ENCODE peak calls at places on chromosome 14, in five cellular contexts. One of them, this sample, is unnamed.

GRCh38 chr14:76138758-76139723 is 12.7 kb upstream of the GPATCH2L start:
- DNase-seq in PC-9: no peak
- DNase-seq in neuronal stem cell: peak
- DNase-seq in astrocyte: no peak
- DNase-seq in GM23248: peak
- DNase-seq in this sample: no peak

GRCh38 chr14:59931237-59931636 is 11.3 kb downstream of the LRRC9 start:
- DNase-seq in neuronal stem cell: no peak
- DNase-seq in PC-9: no peak
- DNase-seq in astrocyte: no peak
- DNase-seq in GM23248: no peak
- DNase-seq in this sample: no peak

GRCh38 chr14:65549429-65549828 is 136.9 kb downstream of the FUT8 start:
- DNase-seq in astrocyte: no peak
- DNase-seq in neuronal stem cell: no peak
- DNase-seq in GM23248: no peak
- DNase-seq in PC-9: no peak
- DNase-seq in this sample: no peak

GRCh38 chr14:64993263-64993662 is 6.6 kb downstream of the FNTB start:
- DNase-seq in neuronal stem cell: no peak
- DNase-seq in PC-9: no peak
- DNase-seq in astrocyte: no peak
- DNase-seq in GM23248: no peak
- DNase-seq in this sample: no peak

GRCh38 chr14:89922549-89922907 is 32.0 kb downstream of the EFCAB11 start:
- DNase-seq in neuronal stem cell: no peak
- DNase-seq in astrocyte: no peak
- DNase-seq in GM23248: no peak
- DNase-seq in PC-9: no peak
- DNase-seq in this sample: no peak

GRCh38 chr14:78154827-78155226 is 15.3 kb upstream of the NRXN3 start:
- DNase-seq in astrocyte: no peak
- DNase-seq in neuronal stem cell: no peak
- DNase-seq in GM23248: no peak
- DNase-seq in PC-9: no peak
- DNase-seq in this sample: no peak

GRCh38 chr14:64708148-64709004 is 4.2 kb downstream of the PLEKHG3 start:
- DNase-seq in PC-9: peak
- DNase-seq in neuronal stem cell: no peak
- DNase-seq in astrocyte: peak
- DNase-seq in GM23248: peak
- DNase-seq in this sample: peak

GRCh38 chr14:66709292-66709691 is 201.3 kb downstream of the GPHN start:
- DNase-seq in astrocyte: peak
- DNase-seq in neuronal stem cell: no peak
- DNase-seq in PC-9: no peak
- DNase-seq in GM23248: peak
- DNase-seq in this sample: no peak

GRCh38 chr14:75264036-75264435 is 14.6 kb upstream of the FOS start:
- DNase-seq in GM23248: no peak
- DNase-seq in astrocyte: no peak
- DNase-seq in PC-9: peak
- DNase-seq in neuronal stem cell: no peak
- DNase-seq in this sample: no peak

GRCh38 chr14:65469903-65470302 is 57.4 kb downstream of the FUT8 start:
- DNase-seq in astrocyte: no peak
- DNase-seq in neuronal stem cell: no peak
- DNase-seq in GM23248: no peak
- DNase-seq in PC-9: no peak
- DNase-seq in this sample: no peak

GRCh38 chr14:23568600-23569310 is 1.2 kb upstream of the AP1G2 start:
- DNase-seq in PC-9: no peak
- DNase-seq in GM23248: peak
- DNase-seq in neuronal stem cell: no peak
- DNase-seq in astrocyte: no peak
- DNase-seq in this sample: no peak

GRCh38 chr14:34250959-34251358 is 211.1 kb downstream of the SPTSSA start:
- DNase-seq in GM23248: no peak
- DNase-seq in PC-9: no peak
- DNase-seq in astrocyte: no peak
- DNase-seq in neuronal stem cell: no peak
- DNase-seq in this sample: no peak

GRCh38 chr14:50109342-50109741 is 7.0 kb downstream of the VCPKMT start:
- DNase-seq in neuronal stem cell: no peak
- DNase-seq in PC-9: no peak
- DNase-seq in astrocyte: no peak
- DNase-seq in GM23248: peak
- DNase-seq in this sample: no peak

GRCh38 chr14:32186248-32186647 is 15.6 kb upstream of the RNU6-7 start:
- DNase-seq in astrocyte: no peak
- DNase-seq in neuronal stem cell: no peak
- DNase-seq in GM23248: no peak
- DNase-seq in PC-9: no peak
- DNase-seq in this sample: no peak

GRCh38 chr14:79856357-79856756 is 354.9 kb downstream of the DIO2 start:
- DNase-seq in GM23248: peak
- DNase-seq in astrocyte: peak
- DNase-seq in neuronal stem cell: no peak
- DNase-seq in PC-9: no peak
- DNase-seq in this sample: no peak

GRCh38 chr14:24332094-24332983 is 2.5 kb downstream of the ADCY4 start:
- DNase-seq in GM23248: peak
- DNase-seq in PC-9: no peak
- DNase-seq in neuronal stem cell: no peak
- DNase-seq in astrocyte: peak
- DNase-seq in this sample: no peak

GRCh38 chr14:78157855-78158436 is 12.2 kb upstream of the NRXN3 start:
- DNase-seq in astrocyte: peak
- DNase-seq in PC-9: no peak
- DNase-seq in neuronal stem cell: peak
- DNase-seq in GM23248: peak
- DNase-seq in this sample: no peak

GRCh38 chr14:81710232-81710845 is 176.7 kb upstream of the SEL1L start:
- DNase-seq in neuronal stem cell: peak
- DNase-seq in PC-9: no peak
- DNase-seq in astrocyte: no peak
- DNase-seq in GM23248: peak
- DNase-seq in this sample: peak

GRCh38 chr14:65167072-65167645 is 64.8 kb upstream of the MAX start:
- DNase-seq in GM23248: peak
- DNase-seq in PC-9: no peak
- DNase-seq in astrocyte: no peak
- DNase-seq in neuronal stem cell: no peak
- DNase-seq in this sample: no peak

GRCh38 chr14:63045612-63046320 is 508 bp upstream of the KCNH5 start:
- DNase-seq in astrocyte: peak
- DNase-seq in PC-9: no peak
- DNase-seq in neuronal stem cell: peak
- DNase-seq in GM23248: peak
- DNase-seq in this sample: no peak

GRCh38 chr14:103994535-103995184 is 52.3 kb upstream of the RD3L start:
- DNase-seq in GM23248: peak
- DNase-seq in neuronal stem cell: no peak
- DNase-seq in astrocyte: no peak
- DNase-seq in PC-9: peak
- DNase-seq in this sample: no peak

GRCh38 chr14:94048676-94049624 is 22.8 kb downstream of the OTUB2 start:
- DNase-seq in astrocyte: no peak
- DNase-seq in GM23248: no peak
- DNase-seq in neuronal stem cell: no peak
- DNase-seq in PC-9: no peak
- DNase-seq in this sample: no peak

GRCh38 chr14:50083467-50084337 is 32.7 kb downstream of the VCPKMT start:
- DNase-seq in astrocyte: no peak
- DNase-seq in neuronal stem cell: no peak
- DNase-seq in PC-9: no peak
- DNase-seq in GM23248: no peak
- DNase-seq in this sample: no peak

GRCh38 chr14:95294834-95295599 is 24.7 kb downstream of the CLMN start:
- DNase-seq in neuronal stem cell: no peak
- DNase-seq in PC-9: peak
- DNase-seq in GM23248: peak
- DNase-seq in astrocyte: peak
- DNase-seq in this sample: peak
- H3K4me3 ChIP-seq in neuronal stem cell: no peak
- H3K4me3 ChIP-seq in PC-9: no peak
- H3K4me3 ChIP-seq in GM23248: no peak
- H3K4me3 ChIP-seq in astrocyte: no peak
- H3K4me3 ChIP-seq in this sample: no peak

GRCh38 chr14:100408350-100409015 is 85.3 kb downstream of the SLC25A47 start:
- DNase-seq in neuronal stem cell: no peak
- DNase-seq in PC-9: no peak
- DNase-seq in astrocyte: peak
- DNase-seq in GM23248: peak
- DNase-seq in this sample: no peak
- H3K27ac ChIP-seq in neuronal stem cell: no peak
- H3K27ac ChIP-seq in PC-9: no peak
- H3K27ac ChIP-seq in astrocyte: peak
- H3K27ac ChIP-seq in GM23248: no peak
- H3K27ac ChIP-seq in this sample: no peak

GRCh38 chr14:22296722-22297121 is 292.3 kb downstream of the DAD1 start:
- DNase-seq in neuronal stem cell: no peak
- DNase-seq in PC-9: peak
- DNase-seq in GM23248: no peak
- DNase-seq in astrocyte: peak
- DNase-seq in this sample: no peak
- H3K4me2 ChIP-seq in neuronal stem cell: no peak
- H3K4me2 ChIP-seq in PC-9: peak
- H3K4me2 ChIP-seq in GM23248: no peak
- H3K4me2 ChIP-seq in astrocyte: peak
- H3K4me2 ChIP-seq in this sample: peak

GRCh38 chr14:54117401-54117800 is 160.8 kb upstream of the BMP4 start:
- DNase-seq in GM23248: no peak
- DNase-seq in astrocyte: no peak
- DNase-seq in neuronal stem cell: no peak
- DNase-seq in PC-9: no peak
- DNase-seq in this sample: no peak

GRCh38 chr14:54116972-54117371 is 160.3 kb upstream of the BMP4 start:
- DNase-seq in PC-9: no peak
- DNase-seq in GM23248: peak
- DNase-seq in astrocyte: peak
- DNase-seq in neuronal stem cell: no peak
- DNase-seq in this sample: no peak

GRCh38 chr14:54116163-54116562 is 159.5 kb upstream of the BMP4 start:
- DNase-seq in PC-9: no peak
- DNase-seq in astrocyte: no peak
- DNase-seq in GM23248: no peak
- DNase-seq in neuronal stem cell: no peak
- DNase-seq in this sample: no peak

GRCh38 chr14:54120260-54120659 is 163.6 kb upstream of the BMP4 start:
- DNase-seq in PC-9: no peak
- DNase-seq in astrocyte: peak
- DNase-seq in GM23248: no peak
- DNase-seq in neuronal stem cell: no peak
- DNase-seq in this sample: no peak

GRCh38 chr14:54117924-54118323 is 161.3 kb upstream of the BMP4 start:
- DNase-seq in GM23248: no peak
- DNase-seq in neuronal stem cell: no peak
- DNase-seq in astrocyte: no peak
- DNase-seq in PC-9: no peak
- DNase-seq in this sample: no peak
- H3K4me3 ChIP-seq in GM23248: no peak
- H3K4me3 ChIP-seq in neuronal stem cell: no peak
- H3K4me3 ChIP-seq in astrocyte: no peak
- H3K4me3 ChIP-seq in PC-9: no peak
- H3K4me3 ChIP-seq in this sample: no peak

GRCh38 chr14:61177279-61178225 is 103.6 kb downstream of the TMEM30B start:
- DNase-seq in neuronal stem cell: no peak
- DNase-seq in astrocyte: peak
- DNase-seq in PC-9: peak
- DNase-seq in GM23248: peak
- DNase-seq in this sample: no peak

GRCh38 chr14:61179776-61180398 is 101.3 kb downstream of the TMEM30B start:
- DNase-seq in PC-9: no peak
- DNase-seq in neuronal stem cell: no peak
- DNase-seq in astrocyte: peak
- DNase-seq in GM23248: no peak
- DNase-seq in this sample: no peak

GRCh38 chr14:61176686-61177085 is 104.5 kb downstream of the TMEM30B start:
- DNase-seq in GM23248: no peak
- DNase-seq in neuronal stem cell: no peak
- DNase-seq in PC-9: no peak
- DNase-seq in astrocyte: peak
- DNase-seq in this sample: no peak

GRCh38 chr14:61178226-61179060 is 102.7 kb downstream of the TMEM30B start:
- DNase-seq in astrocyte: peak
- DNase-seq in GM23248: peak
- DNase-seq in neuronal stem cell: no peak
- DNase-seq in PC-9: peak
- DNase-seq in this sample: no peak

DNA sequence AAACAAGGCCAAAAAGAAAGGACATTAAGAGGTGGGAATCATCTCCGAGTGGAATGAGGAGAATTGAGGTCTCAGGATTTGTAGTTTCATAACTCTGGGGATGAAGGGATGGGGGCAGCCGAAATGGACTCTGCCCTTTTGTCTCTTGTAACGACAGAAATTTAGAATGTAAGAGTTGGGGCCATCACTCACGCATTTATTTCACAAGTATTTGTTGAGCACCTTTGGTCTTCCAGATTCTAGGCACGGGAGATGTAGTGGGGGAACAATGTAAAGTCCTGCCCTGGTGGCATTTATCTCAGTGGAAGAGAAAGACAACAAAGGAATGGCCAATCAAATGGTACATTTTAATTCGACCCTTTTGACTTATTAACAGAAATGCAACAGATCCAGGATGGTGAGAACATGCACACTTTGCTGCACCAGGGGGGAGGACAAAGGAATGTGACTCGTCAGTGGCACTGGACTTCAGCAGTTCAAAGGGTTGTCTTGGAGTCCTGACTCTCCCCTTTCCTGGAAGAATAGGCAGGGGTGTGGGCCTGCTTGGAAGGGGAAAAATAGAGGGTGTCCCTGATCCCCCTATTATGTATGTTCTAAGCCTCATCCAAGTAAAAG is 102.0 kb downstream of the TMEM30B start:
- DNase-seq in GM23248: peak
- DNase-seq in neuronal stem cell: no peak
- DNase-seq in astrocyte: peak
- DNase-seq in PC-9: no peak
- DNase-seq in this sample: no peak
- H3K27ac ChIP-seq in GM23248: peak
- H3K27ac ChIP-seq in neuronal stem cell: no peak
- H3K27ac ChIP-seq in astrocyte: peak
- H3K27ac ChIP-seq in PC-9: peak
- H3K27ac ChIP-seq in this sample: peak

GRCh38 chr14:70821581-70821915 is 12.2 kb upstream of the MAP3K9 start:
- DNase-seq in neuronal stem cell: no peak
- DNase-seq in astrocyte: no peak
- DNase-seq in GM23248: no peak
- DNase-seq in PC-9: no peak
- DNase-seq in this sample: no peak
- H3K4me2 ChIP-seq in neuronal stem cell: peak
- H3K4me2 ChIP-seq in astrocyte: peak
- H3K4me2 ChIP-seq in GM23248: peak
- H3K4me2 ChIP-seq in PC-9: peak
- H3K4me2 ChIP-seq in this sample: peak

This sample was measured in keratinocyte.